ENCODE peak calls at places on chromosomes 6 and 20, in four cellular contexts. W is neural progenitor cell, K is esophagus muscularis mucosa, B is PC-3. H is an unnamed sample.

GRCh38 chr20:1524004-1524403 is 32.8 kb upstream of the SIRPB2 start:
- DNase-seq in K (no peak), W (no peak), B (peak; percentile 43), H (no peak)

GRCh38 chr6:71478834-71479541 is 190.4 kb downstream of the OGFRL1 start:
- DNase-seq in B (peak; percentile 79), K (no peak), W (peak; percentile 36), H (peak; percentile 79)

GRCh38 chr6:18034798-18035202 is 47.4 kb upstream of the KIF13A start:
- DNase-seq in K (no peak), B (no peak), W (no peak), H (peak; percentile 25)

GRCh38 chr6:111813247-111814162 is 59.7 kb downstream of the FYN start:
- DNase-seq in B (peak; percentile 77), K (no peak), W (no peak), H (no peak)

GRCh38 chr20:58016779-58017178 is 211.7 kb downstream of the ANKRD60 start:
- DNase-seq in B (no peak), K (no peak), W (no peak), H (no peak)

GRCh38 chr6:93293399-93294271 is 125.7 kb downstream of the EPHA7 start:
- DNase-seq in W (no peak), B (no peak), K (no peak), H (no peak)

GRCh38 chr20:6632187-6632586 is 135.3 kb upstream of the BMP2 start:
- DNase-seq in W (no peak), K (peak; percentile 70), B (no peak), H (peak; percentile 43)

GRCh38 chr6:18395851-18396187 is 8.7 kb downstream of the RNF144B start:
- DNase-seq in W (no peak), K (no peak), B (peak; percentile 28), H (no peak)

GRCh38 chr6:18215436-18215835 is 48.9 kb downstream of the DEK start:
- DNase-seq in W (no peak), K (peak; percentile 72), B (no peak), H (no peak)

GRCh38 chr20:2295886-2296544 is at the start of gene TGM3:
- DNase-seq in W (no peak), K (no peak), B (no peak), H (no peak)

GRCh38 chr6:113594726-113595125 is 262.4 kb upstream of the MARCKS start:
- DNase-seq in B (peak; percentile 1), W (no peak), K (no peak), H (no peak)

GRCh38 chr20:20603339-20603990 is 109.0 kb downstream of the RALGAPA2 start:
- DNase-seq in K (no peak), B (no peak), W (no peak), H (no peak)

GRCh38 chr6:98769546-98769945 is 64.8 kb upstream of the POU3F2 start:
- DNase-seq in K (no peak), W (peak; percentile 23), B (peak; percentile 47), H (no peak)

GRCh38 chr6:107624541-107624940 is 134.6 kb downstream of the SOBP start:
- DNase-seq in W (no peak), B (peak; percentile 74), K (no peak), H (peak; percentile 16)

GRCh38 chr6:33935439-33936080 is 131.8 kb upstream of the MLN start:
- DNase-seq in B (no peak), K (no peak), W (peak; percentile 49), H (no peak)

GRCh38 chr6:125114248-125114858 is 39.2 kb upstream of the TPD52L1 start:
- DNase-seq in K (no peak), B (peak; percentile 74), W (peak; percentile 43), H (peak; percentile 57)

GRCh38 chr6:43781941-43782704 is 12.1 kb downstream of the VEGFA start:
- DNase-seq in W (no peak), B (no peak), K (no peak), H (no peak)

GRCh38 chr6:12749531-12750379 is 33.2 kb downstream of the PHACTR1 start:
- DNase-seq in B (no peak), K (no peak), W (peak; percentile 71), H (no peak)
- H3K4me3 ChIP-seq in B (no peak overlapping the region), K (peak overlapping the region; percentile 17), W (peak overlapping the region; percentile 87), H (peak overlapping the region; percentile 12)

DNA sequence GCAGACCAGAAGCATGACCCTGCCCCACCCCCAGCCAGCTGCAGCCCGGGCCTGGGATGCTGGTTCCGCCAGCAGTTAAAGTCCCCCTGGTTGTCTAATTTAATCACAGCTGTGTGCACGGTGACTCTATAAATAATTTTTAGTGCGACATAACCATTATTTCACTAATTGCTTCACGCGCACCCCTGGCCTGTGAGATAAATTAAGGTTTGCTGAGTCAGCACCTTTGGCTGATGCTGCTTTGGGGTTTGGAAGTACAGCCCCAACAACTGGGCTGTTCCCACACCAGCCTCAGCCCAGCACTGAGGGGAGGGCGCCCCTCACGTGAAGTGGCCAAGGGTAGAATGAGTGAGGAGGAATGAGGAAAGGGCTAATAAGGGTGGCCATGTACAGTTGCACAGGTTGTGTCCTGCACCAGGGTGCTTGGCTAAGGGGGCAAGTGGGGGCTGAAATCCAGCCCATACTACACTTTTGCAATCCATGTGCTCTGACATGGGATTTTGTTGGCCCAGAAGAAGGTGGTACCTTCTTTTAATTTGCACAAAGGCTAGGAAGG is 26.2 kb upstream of the CDH22 start:
- DNase-seq in K (no peak), B (no peak), W (no peak), H (no peak)
- H3K27me3 ChIP-seq in K (no peaks in the 10 kb centered on the region), B (peaks cover 39% of the 10 kb centered on the region), W (peaks cover 12% of the 10 kb centered on the region), H (peaks cover 62% of the 10 kb centered on the region)

DNA sequence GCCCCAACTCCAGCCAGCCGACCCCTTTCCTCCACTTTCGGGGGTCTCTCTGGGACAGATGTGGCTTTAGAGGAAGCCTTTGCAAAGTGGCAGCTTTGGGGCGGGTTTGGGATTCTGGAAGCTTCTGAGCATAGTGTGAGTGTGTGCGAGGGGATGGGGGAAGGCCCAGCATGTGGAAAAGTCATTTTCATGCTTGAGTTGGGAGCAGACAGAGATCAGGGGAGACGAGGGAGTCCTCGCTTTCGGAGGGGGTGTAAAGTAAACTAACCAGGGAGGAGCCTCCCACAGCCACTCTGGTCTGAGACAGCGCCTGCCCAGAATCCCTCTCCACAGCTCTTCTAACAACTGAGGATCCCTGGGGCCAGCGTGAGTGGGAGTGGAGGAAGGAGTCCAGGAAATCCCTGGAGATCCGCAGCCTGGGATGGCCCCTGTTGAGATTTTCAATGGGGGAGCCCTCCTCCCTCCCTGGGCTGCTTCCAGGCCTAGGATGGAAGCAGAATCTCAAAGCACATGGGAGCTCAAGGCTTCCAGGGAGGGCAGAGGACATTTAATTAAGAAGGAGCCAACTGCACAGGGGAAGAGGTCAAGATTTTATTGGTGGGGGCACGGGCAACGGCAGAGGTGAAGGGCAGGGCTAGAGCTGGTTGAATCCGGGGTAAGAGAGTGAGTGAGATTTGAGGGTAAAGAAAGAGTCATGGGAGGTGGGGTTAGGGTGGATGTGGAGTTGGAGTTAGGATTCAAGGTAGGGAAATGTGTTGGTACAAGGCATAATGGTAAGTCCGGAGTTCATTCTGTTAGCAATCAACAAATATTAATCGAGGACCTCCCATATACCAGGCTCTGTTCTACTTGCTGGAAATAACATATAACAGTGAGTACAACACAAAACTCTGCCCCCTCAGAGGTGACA is 102.3 kb upstream of the FOXP4 start:
- DNase-seq in B (no peak), K (no peak), W (no peak), H (no peak)
- H3K27ac ChIP-seq in B (no peak overlapping the region), K (peak overlapping the region; percentile 69), W (no peak overlapping the region), H (no peak overlapping the region)

GRCh38 chr20:46563170-46563847 is 12.9 kb upstream of the OCSTAMP start:
- DNase-seq in B (no peak), W (peak; percentile 41), K (no peak), H (no peak)
- H3K4me3 ChIP-seq in B (no peak overlapping the region), W (no peak overlapping the region), K (peak overlapping the region; percentile 42), H (peak overlapping the region; percentile 43)

GRCh38 chr20:64052987-64053840 is 3.8 kb upstream of the SOX18 start:
- DNase-seq in B (no peak), W (no peak), K (no peak), H (no peak)
- H3K27me3 ChIP-seq in B (no peaks in the 10 kb centered on the region), W (peaks cover 51% of the 10 kb centered on the region), K (no peaks in the 10 kb centered on the region), H (peaks cover 7% of the 10 kb centered on the region)

GRCh38 chr6:149890629-149891045 is 7.3 kb downstream of the RAET1E start:
- DNase-seq in W (no peak), B (no peak), K (no peak), H (no peak)
- H3K27ac ChIP-seq in W (no peak overlapping the region), B (no peak overlapping the region), K (no peak overlapping the region), H (no peak overlapping the region)

DNA sequence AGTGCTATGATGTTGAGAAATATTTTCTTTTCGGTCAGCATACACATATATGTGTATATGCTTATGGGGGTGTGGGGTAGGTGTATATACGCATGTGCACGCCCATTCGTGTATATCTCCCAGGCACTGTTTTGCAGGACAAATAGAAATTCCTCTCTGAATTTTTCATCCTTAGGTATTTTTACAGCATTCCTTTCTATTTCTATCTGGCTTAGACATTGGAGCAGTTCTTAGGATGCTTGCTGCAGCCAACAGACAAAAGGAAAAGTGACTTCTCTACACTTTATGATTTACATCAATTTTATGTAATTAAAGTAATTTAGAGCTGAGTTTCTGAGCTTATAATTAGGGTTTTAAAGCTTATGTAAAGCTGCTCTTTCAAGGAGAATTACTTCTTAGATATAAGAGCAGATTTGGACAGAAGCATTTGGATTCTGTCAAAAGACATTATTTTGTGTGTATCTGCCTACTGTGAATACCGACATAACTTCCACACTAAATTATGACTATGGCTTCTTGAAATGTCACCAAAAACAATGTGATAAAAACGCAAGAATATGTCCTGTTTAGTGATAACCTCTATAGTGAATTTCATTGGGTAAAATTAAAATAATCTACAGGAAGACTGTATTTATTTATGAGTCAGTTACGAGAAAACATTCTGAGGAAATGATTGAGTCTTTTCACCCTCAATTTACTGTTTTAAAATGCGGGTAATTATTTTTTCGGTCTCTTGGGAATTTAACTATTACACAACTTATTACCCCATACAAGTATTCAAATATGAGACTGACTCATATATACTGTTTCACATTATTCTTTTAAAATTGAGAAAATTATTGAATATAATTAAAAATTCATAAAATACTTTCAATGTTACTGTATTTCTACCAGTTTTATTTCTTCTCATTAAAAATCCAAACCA is 21.3 kb upstream of the CEP43 start:
- DNase-seq in K (no peak), W (no peak), B (no peak), H (peak; percentile 20)
- H3K4me3 ChIP-seq in K (no peak overlapping the region), W (no peak overlapping the region), B (no peak overlapping the region), H (no peak overlapping the region)

GRCh38 chr6:40611912-40612311 is 24.7 kb upstream of the LRFN2 start:
- DNase-seq in W (no peak), K (no peak), B (no peak), H (no peak)
- H3K27me3 ChIP-seq in W (peaks cover 20% of the 10 kb centered on the region), K (no peaks in the 10 kb centered on the region), B (peaks cover 16% of the 10 kb centered on the region), H (no peaks in the 10 kb centered on the region)